ENCODE peak calls at places on chromosomes 7 and 10, in eight cellular contexts. D is astrocyte of the cerebellum, Q is fibroblast of lung, Z is colonic mucosa, C is bronchial epithelial cell, E is GM12865, Y is mesenchymal stem cell, P is Karpas-422. A is an unnamed sample.

GRCh38 chr7:30424536-30424935 is 54.0 kb downstream of the NOD1 start:
- DNase-seq in D (no peak), Q (no peak), Z (no peak), C (no peak), E (no peak), Y (no peak), P (no peak), A (no peak)

GRCh38 chr7:20831976-20832375 is 45.3 kb upstream of the SP8 start:
- DNase-seq in D (no peak), Q (no peak), Z (no peak), C (no peak), E (no peak), Y (no peak), P (no peak), A (no peak)

GRCh38 chr10:128463991-128464755 is 337.9 kb upstream of the MKI67 start:
- DNase-seq in D (peak), Q (peak), Z (peak), C (peak), E (peak), Y (peak), P (peak), A (peak)

GRCh38 chr10:61000769-61001730 is 57.1 kb upstream of the RHOBTB1 start:
- DNase-seq in D (no peak), Q (peak), Z (peak), C (no peak), E (no peak), Y (peak), P (no peak), A (peak)

GRCh38 chr10:34319197-34319846 is 495.8 kb downstream of the PARD3 start:
- DNase-seq in D (peak), Q (peak), Z (peak), C (peak), E (no peak), Y (peak), P (no peak), A (peak)

GRCh38 chr10:110455440-110455839 is 42.3 kb upstream of the DUSP5 start:
- DNase-seq in D (no peak), Q (no peak), Z (no peak), C (no peak), E (peak), Y (no peak), P (no peak), A (no peak)

GRCh38 chr7:137937202-137937560 is 64.7 kb downstream of the CREB3L2 start:
- DNase-seq in D (no peak), Q (peak), Z (no peak), C (no peak), E (no peak), Y (peak), P (no peak), A (peak)

GRCh38 chr7:143240323-143241168 is 18.7 kb downstream of the TAS2R40 start:
- DNase-seq in D (peak), Q (peak), Z (peak), C (peak), E (peak), Y (peak), P (peak), A (peak)

GRCh38 chr7:74231232-74231590 is 21.4 kb downstream of the LAT2 start:
- DNase-seq in D (no peak), Q (no peak), Z (no peak), C (no peak), E (peak), Y (no peak), P (no peak), A (no peak)

GRCh38 chr10:77320852-77321496 is 316.6 kb downstream of the KCNMA1 start:
- DNase-seq in D (peak), Q (peak), Z (no peak), C (peak), E (no peak), Y (peak), P (no peak), A (peak)

GRCh38 chr7:7569113-7569527 is 2.4 kb downstream of the MIOS start:
- DNase-seq in D (no peak), Q (no peak), Z (no peak), C (no peak), E (peak), Y (no peak), P (peak), A (no peak)

GRCh38 chr10:43653746-43654145 is 5.1 kb upstream of the ZNF32 start:
- DNase-seq in D (no peak), Q (no peak), Z (no peak), C (no peak), E (no peak), Y (no peak), P (peak), A (peak)

GRCh38 chr7:64871761-64872160 is 31.3 kb upstream of the ZNF273 start:
- DNase-seq in D (no peak), Q (no peak), Z (peak), C (no peak), E (no peak), Y (no peak), P (no peak), A (no peak)

GRCh38 chr7:78363866-78364265 is 565.3 kb downstream of the PHTF2 start:
- DNase-seq in D (no peak), Q (no peak), Z (no peak), C (no peak), E (no peak), Y (no peak), P (no peak), A (no peak)

GRCh38 chr7:25857376-25858067 is 294.5 kb upstream of the NFE2L3 start:
- DNase-seq in D (no peak), Q (peak), Z (peak), C (peak), E (peak), Y (peak), P (no peak), A (peak)

GRCh38 chr10:71225291-71226058 is 13.1 kb downstream of the UNC5B start:
- DNase-seq in D (no peak), Q (no peak), Z (no peak), C (no peak), E (no peak), Y (no peak), P (no peak), A (no peak)

GRCh38 chr7:27900006-27900405 is 160.0 kb downstream of the TAX1BP1 start:
- DNase-seq in D (no peak), Q (no peak), Z (no peak), C (no peak), E (no peak), Y (no peak), P (no peak), A (peak)
- H3K4me3 ChIP-seq in D (no peak), Q (no peak), Z (no peak), C (no peak), E (no peak), Y (no peak), P (no peak), A (no peak)

DNA sequence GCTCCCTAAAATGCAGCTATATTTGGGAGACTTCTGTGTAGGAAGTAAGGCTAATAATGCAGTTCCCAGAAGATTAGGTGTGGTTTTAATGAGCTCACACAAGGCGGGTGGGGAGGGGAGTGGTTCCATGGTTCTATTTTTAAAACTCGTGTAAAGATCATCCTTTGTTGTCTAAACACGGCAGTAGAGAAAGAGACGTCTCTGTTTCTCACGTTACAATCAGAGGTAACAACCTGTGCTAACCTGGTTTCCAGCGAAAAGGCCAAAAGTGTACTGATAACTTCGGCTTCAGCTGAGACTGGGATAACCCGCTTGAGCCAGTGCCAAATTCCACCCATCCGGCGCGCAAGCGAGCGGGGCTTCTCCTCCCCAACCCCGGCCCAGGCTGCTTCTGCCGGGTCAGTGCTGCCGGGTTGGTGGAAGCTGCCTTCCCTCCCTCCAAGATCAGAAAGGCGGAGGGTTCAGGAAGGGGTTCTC is 2.5 kb upstream of the MAP3K8 start:
- DNase-seq in D (no peak), Q (peak), Z (peak), C (peak), E (peak), Y (no peak), P (peak), A (peak)
- H3K4me3 ChIP-seq in D (no peak), Q (no peak), Z (peak), C (no peak), E (no peak), Y (no peak), P (no peak), A (peak)

GRCh38 chr7:44100458-44101303 is 3.5 kb upstream of the AEBP1 start:
- DNase-seq in D (peak), Q (peak), Z (no peak), C (no peak), E (no peak), Y (peak), P (no peak), A (peak)
- H3K4me3 ChIP-seq in D (no peak), Q (no peak), Z (no peak), C (no peak), E (no peak), Y (no peak), P (no peak), A (no peak)

DNA sequence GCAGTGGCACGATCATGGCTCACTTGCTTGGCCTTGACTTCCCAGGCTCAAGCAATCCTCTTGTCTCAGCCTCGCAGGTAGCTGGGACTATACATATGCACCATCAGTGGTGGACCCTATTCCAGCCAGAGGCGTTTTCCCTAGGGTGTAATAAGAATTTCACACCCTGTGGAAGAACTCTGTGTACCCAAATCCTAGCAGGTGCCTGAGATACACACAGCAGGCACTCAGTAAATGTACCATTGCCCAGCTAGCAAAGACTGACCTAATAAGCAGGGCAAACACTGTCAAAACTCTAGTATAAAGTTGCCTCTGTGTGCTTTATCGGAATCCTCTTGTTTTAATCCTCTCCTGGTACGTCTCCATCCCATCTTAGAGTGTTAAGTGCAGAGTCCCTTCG is 33.7 kb upstream of the BHLHA15 start:
- DNase-seq in D (no peak), Q (no peak), Z (no peak), C (no peak), E (no peak), Y (no peak), P (no peak), A (no peak)
- H3K4me3 ChIP-seq in D (no peak), Q (no peak), Z (no peak), C (no peak), E (no peak), Y (no peak), P (no peak), A (no peak)